ENCODE peak calls at places on chromosomes 2 and 18, in six cellular contexts. V is HepG2, S is GM12878, U is K562, Q is SK-N-SH, Z is H1. N is an unnamed sample.

GRCh38 chr2:227503433-227504406 is 31.8 kb downstream of the AGFG1 start:
- DNase-seq in V (peak; percentile 50), S (no peak), U (peak; percentile 31), Q (no peak), Z (no peak), N (peak; percentile 84)

GRCh38 chr2:101003278-101003775 is 1.2 kb downstream of the RPL31 start:
- DNase-seq in V (peak; percentile 18), S (no peak), U (no peak), Q (no peak), Z (peak; percentile 41), N (no peak)

GRCh38 chr2:39435254-39435653 is 1.8 kb downstream of the MAP4K3 start:
- DNase-seq in V (no peak), S (no peak), U (peak; percentile 21), Q (no peak), Z (no peak), N (no peak)

GRCh38 chr2:96470636-96471035 is 34.5 kb downstream of the NEURL3 start:
- DNase-seq in V (no peak), S (no peak), U (peak; percentile 36), Q (peak; percentile 74), Z (peak; percentile 96), N (no peak)

GRCh38 chr2:162382283-162382682 is 38.4 kb downstream of the GCA start:
- DNase-seq in V (no peak), S (no peak), U (no peak), Q (no peak), Z (no peak), N (no peak)

GRCh38 chr2:146239392-146240135 is 1605.3 kb upstream of the ACVR2A start:
- DNase-seq in V (no peak), S (no peak), U (no peak), Q (no peak), Z (no peak), N (no peak)

GRCh38 chr2:36277876-36278523 is 77.6 kb upstream of the CRIM1 start:
- DNase-seq in V (no peak), S (no peak), U (no peak), Q (no peak), Z (no peak), N (no peak)

GRCh38 chr2:187994464-187995331 is 297.0 kb upstream of the GULP1 start:
- DNase-seq in V (no peak), S (no peak), U (no peak), Q (peak; percentile 15), Z (no peak), N (no peak)

GRCh38 chr2:20604401-20604911 is 46.4 kb downstream of the HS1BP3 start:
- DNase-seq in V (no peak), S (no peak), U (no peak), Q (no peak), Z (no peak), N (no peak)

GRCh38 chr2:62330959-62331358 is 135.0 kb downstream of the B3GNT2 start:
- DNase-seq in V (no peak), S (no peak), U (no peak), Q (no peak), Z (no peak), N (no peak)

DNA sequence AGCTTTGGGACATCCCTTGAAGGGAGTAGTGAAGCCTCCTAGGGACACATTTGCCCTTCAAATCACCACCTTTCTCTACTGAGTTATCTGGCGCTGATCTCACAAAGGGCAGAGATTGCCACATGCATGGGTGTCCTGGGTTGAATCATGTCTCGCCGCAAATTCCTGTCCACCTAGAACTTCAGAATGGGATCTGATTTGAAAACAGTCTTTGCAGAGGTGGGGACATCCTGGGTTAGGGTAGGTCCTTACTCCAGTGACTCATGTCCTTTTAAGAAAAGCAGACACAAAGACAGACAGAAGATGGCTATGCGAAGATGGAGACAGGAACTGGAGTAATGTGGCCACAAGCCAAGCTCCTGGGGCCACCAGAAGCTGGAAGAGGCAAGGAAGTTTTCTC is 197.3 kb upstream of the SMIM21 start:
- DNase-seq in V (no peak), S (no peak), U (no peak), Q (no peak), Z (no peak), N (no peak)
- TF ChIP-seq YY1 in V (no peak), S (no peak), U (no peak), Q (no peak), Z (no peak), N (no peak)

GRCh38 chr2:128291161-128291843 is 27.4 kb downstream of the HS6ST1 start:
- DNase-seq in V (no peak), S (no peak), U (no peak), Q (no peak), Z (no peak), N (no peak)

GRCh38 chr2:128293870-128294455 is 24.7 kb downstream of the HS6ST1 start:
- DNase-seq in V (no peak), S (no peak), U (no peak), Q (no peak), Z (no peak), N (no peak)

GRCh38 chr2:128292599-128293425 is 25.9 kb downstream of the HS6ST1 start:
- DNase-seq in V (no peak), S (no peak), U (no peak), Q (no peak), Z (no peak), N (no peak)

GRCh38 chr2:128291844-128292598 is 26.6 kb downstream of the HS6ST1 start:
- DNase-seq in V (no peak), S (no peak), U (no peak), Q (no peak), Z (no peak), N (no peak)

GRCh38 chr2:128293426-128293755 is 25.3 kb downstream of the HS6ST1 start:
- DNase-seq in V (no peak), S (no peak), U (no peak), Q (no peak), Z (no peak), N (no peak)
- H3K4me2 ChIP-seq in V (no peak overlapping the region), S (no peak overlapping the region), U (no peak overlapping the region), Q (no peak overlapping the region), Z (no peak overlapping the region), N (no peak overlapping the region)

GRCh38 chr2:29628078-29628765 is 293.2 kb downstream of the ALK start:
- DNase-seq in V (no peak), S (no peak), U (no peak), Q (no peak), Z (no peak), N (no peak)
- TF ChIP-seq POLR2AphosphoS5 in V (no peak), S (no peak), U (no peak), Q (no peak), Z (no peak), N (no peak)

DNA sequence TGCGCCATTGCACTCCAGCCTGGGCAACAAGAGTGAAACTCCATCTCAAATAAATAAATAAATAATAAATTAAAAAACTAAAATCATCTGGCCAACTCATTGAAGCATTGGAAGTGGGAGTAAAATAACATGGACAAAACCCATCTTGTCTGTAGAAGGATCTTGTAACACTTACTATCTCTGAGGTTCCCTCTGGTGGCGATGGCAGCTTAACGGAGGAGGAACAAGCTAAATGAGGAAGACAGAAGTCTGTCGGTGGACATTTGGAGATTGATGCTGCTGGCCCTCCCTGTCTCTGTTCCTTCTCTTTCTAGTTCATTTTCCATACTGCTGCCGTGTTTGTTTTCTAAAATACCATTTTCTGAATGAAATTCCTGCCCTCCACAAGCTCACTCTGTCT is 43.4 kb downstream of the ZCCHC2 start:
- DNase-seq in V (peak; percentile 27), S (no peak), U (no peak), Q (no peak), Z (no peak), N (no peak)
- TF ChIP-seq YY1 in V (no peak), S (no peak), U (no peak), Q (no peak), Z (no peak), N (no peak)

N was measured in HCT116.